ENCODE peak calls at places on chromosomes 2 and 18, in ten cellular contexts. I, B, H, A, F, V, Y, J, K and G are unnamed samples.

GRCh38 chr18:5890261-5890605 is 5.1 kb downstream of the TMEM200C start:
- DNase-seq in I (no peak), B (no peak), H (no peak), A (no peak), F (no peak), V (no peak), Y (no peak), J (no peak), K (peak; percentile 26), G (no peak)

GRCh38 chr2:942775-943460 is 7.7 kb upstream of the SNTG2 start:
- DNase-seq in I (no peak), B (no peak), H (no peak), A (no peak), F (no peak), V (no peak), Y (no peak), J (no peak), K (no peak), G (no peak)

GRCh38 chr2:11054783-11055751 is 100.2 kb upstream of the SLC66A3 start:
- DNase-seq in I (no peak), B (no peak), H (no peak), A (no peak), F (no peak), V (no peak), Y (no peak), J (no peak), K (no peak), G (no peak)

GRCh38 chr18:63168287-63168686 is 151.3 kb downstream of the BCL2 start:
- DNase-seq in I (no peak), B (no peak), H (no peak), A (no peak), F (no peak), V (no peak), Y (no peak), J (no peak), K (no peak), G (no peak)

GRCh38 chr2:46338674-46339073 is 41.5 kb downstream of the EPAS1 start:
- DNase-seq in I (no peak), B (no peak), H (no peak), A (no peak), F (no peak), V (no peak), Y (no peak), J (no peak), K (no peak), G (no peak)

GRCh38 chr2:28736034-28736433 is 15.6 kb upstream of the PPP1CB start:
- DNase-seq in I (no peak), B (no peak), H (peak; percentile 36), A (no peak), F (no peak), V (peak; percentile 83), Y (peak; percentile 51), J (peak; percentile 12), K (peak; percentile 50), G (no peak)

GRCh38 chr2:226118471-226119429 is 680.9 kb downstream of the IRS1 start:
- DNase-seq in I (no peak), B (no peak), H (no peak), A (no peak), F (no peak), V (no peak), Y (no peak), J (no peak), K (peak; percentile 92), G (no peak)

GRCh38 chr18:12741351-12741750 is 38.5 kb downstream of the PSMG2 start:
- DNase-seq in I (no peak), B (peak; percentile 98), H (no peak), A (no peak), F (no peak), V (no peak), Y (no peak), J (no peak), K (peak; percentile 99), G (no peak)

GRCh38 chr2:217177687-217178086 is 317.8 kb upstream of the TNP1 start:
- DNase-seq in I (no peak), B (no peak), H (no peak), A (no peak), F (no peak), V (no peak), Y (no peak), J (no peak), K (no peak), G (no peak)

GRCh38 chr2:119818792-119819191 is 59.1 kb downstream of the PTPN4 start:
- DNase-seq in I (no peak), B (no peak), H (no peak), A (no peak), F (no peak), V (no peak), Y (no peak), J (no peak), K (no peak), G (no peak)

GRCh38 chr2:134372611-134373131 is 118.8 kb downstream of the MGAT5 start:
- DNase-seq in I (no peak), B (no peak), H (no peak), A (no peak), F (no peak), V (no peak), Y (no peak), J (no peak), K (peak; percentile 56), G (no peak)

GRCh38 chr2:72887836-72888437 is 729 bp downstream of the SPR start:
- DNase-seq in I (peak; percentile 93), B (peak; percentile 43), H (peak; percentile 88), A (peak; percentile 12), F (peak; percentile 25), V (peak; percentile 91), Y (peak; percentile 82), J (peak; percentile 74), K (peak; percentile 91), G (peak; percentile 93)

GRCh38 chr2:12155308-12156061 is 409.1 kb downstream of the LPIN1 start:
- DNase-seq in I (no peak), B (peak; percentile 91), H (no peak), A (no peak), F (no peak), V (no peak), Y (no peak), J (no peak), K (peak; percentile 97), G (no peak)

GRCh38 chr2:74142340-74142739 is 5.4 kb downstream of the BOLA3 start:
- DNase-seq in I (peak; percentile 27), B (no peak), H (no peak), A (no peak), F (no peak), V (no peak), Y (peak; percentile 52), J (no peak), K (peak; percentile 17), G (no peak)

GRCh38 chr18:79914614-79915160 is 36.8 kb downstream of the SLC66A2 start:
- DNase-seq in I (no peak), B (no peak), H (no peak), A (no peak), F (no peak), V (no peak), Y (peak; percentile 41), J (no peak), K (no peak), G (no peak)

GRCh38 chr2:127581050-127581345 is 45.5 kb downstream of the MYO7B start:
- DNase-seq in I (no peak), B (no peak), H (no peak), A (no peak), F (no peak), V (no peak), Y (peak; percentile 8), J (no peak), K (no peak), G (peak; percentile 34)

GRCh38 chr2:230908595-230909191 is 16.3 kb downstream of the GPR55 start:
- DNase-seq in I (no peak), B (no peak), H (no peak), A (no peak), F (no peak), V (no peak), Y (no peak), J (no peak), K (peak; percentile 98), G (no peak)

GRCh38 chr18:74255022-74255658 is 36.6 kb downstream of the CYB5A start:
- DNase-seq in I (peak; percentile 43), B (no peak), H (no peak), A (no peak), F (no peak), V (no peak), Y (no peak), J (no peak), K (no peak), G (no peak)

GRCh38 chr2:105438104-105438929 is 39.5 kb upstream of the FHL2 start:
- DNase-seq in I (no peak), B (no peak), H (no peak), A (no peak), F (no peak), V (peak; percentile 95), Y (no peak), J (no peak), K (no peak), G (peak; percentile 61)

GRCh38 chr2:80050246-80050645 is 254.3 kb downstream of the LRRTM1 start:
- DNase-seq in I (no peak), B (no peak), H (no peak), A (no peak), F (no peak), V (no peak), Y (no peak), J (no peak), K (no peak), G (no peak)

GRCh38 chr2:37773354-37773753 is 101.9 kb upstream of the CDC42EP3 start:
- DNase-seq in I (no peak), B (no peak), H (no peak), A (no peak), F (no peak), V (no peak), Y (no peak), J (no peak), K (no peak), G (no peak)

GRCh38 chr2:61785583-61785982 is 68.3 kb downstream of the FAM161A start:
- DNase-seq in I (no peak), B (no peak), H (no peak), A (no peak), F (no peak), V (no peak), Y (no peak), J (no peak), K (no peak), G (no peak)

GRCh38 chr2:171723724-171724683 is 36.7 kb downstream of the DYNC1I2 start:
- DNase-seq in I (no peak), B (no peak), H (peak; percentile 17), A (no peak), F (no peak), V (peak; percentile 2), Y (peak; percentile 76), J (no peak), K (peak; percentile 22), G (no peak)

GRCh38 chr2:43131051-43131889 is 95.1 kb downstream of the ZFP36L2 start:
- DNase-seq in I (peak; percentile 48), B (peak; percentile 66), H (peak; percentile 59), A (peak; percentile 61), F (peak; percentile 78), V (peak; percentile 49), Y (no peak), J (no peak), K (peak; percentile 94), G (peak; percentile 81)

GRCh38 chr2:138959031-138959430 is 178.8 kb upstream of the NXPH2 start:
- DNase-seq in I (no peak), B (no peak), H (no peak), A (no peak), F (no peak), V (no peak), Y (peak; percentile 67), J (no peak), K (no peak), G (no peak)

GRCh38 chr2:158772306-158773078 is 22.6 kb upstream of the DAPL1 start:
- DNase-seq in I (no peak), B (no peak), H (no peak), A (no peak), F (no peak), V (no peak), Y (no peak), J (peak; percentile 20), K (no peak), G (no peak)

GRCh38 chr2:174635015-174635593 is 37.5 kb upstream of the WIPF1 start:
- DNase-seq in I (no peak), B (no peak), H (no peak), A (no peak), F (no peak), V (no peak), Y (no peak), J (no peak), K (no peak), G (no peak)

GRCh38 chr2:230184727-230185578 is 34.8 kb downstream of the SP110 start:
- DNase-seq in I (no peak), B (no peak), H (no peak), A (no peak), F (no peak), V (no peak), Y (no peak), J (no peak), K (no peak), G (no peak)